ENCODE peak calls at places on chromosomes 3 and 15, in ten cellular contexts. S is occipital lobe, B is HT-29, Y is NCI-H774, A is hippocampal formation, Q is Right ventricle myocardium superior, C is cardiac muscle cell, K is AG09309, V is pons, H is testis. N is an unnamed sample.

GRCh38 chr15:63826513-63826912 is 7.2 kb downstream of the HERC1 start:
- DNase-seq in S (no peak), B (peak), Y (no peak), A (no peak), Q (no peak), C (peak), K (peak), V (no peak), H (no peak), N (no peak)

GRCh38 chr15:98955980-98956723 is 51.4 kb downstream of the PGPEP1L start:
- DNase-seq in S (peak), B (no peak), Y (no peak), A (peak), Q (no peak), C (no peak), K (no peak), V (peak), H (no peak), N (no peak)

GRCh38 chr15:51938286-51938685 is 33.3 kb downstream of the LEO1 start:
- DNase-seq in S (no peak), B (no peak), Y (no peak), A (no peak), Q (no peak), C (no peak), K (no peak), V (no peak), H (no peak), N (no peak)

GRCh38 chr3:85589145-85589544 is 630.4 kb downstream of the CADM2 start:
- DNase-seq in S (no peak), B (no peak), Y (no peak), A (no peak), Q (no peak), C (peak), K (no peak), V (no peak), H (no peak), N (no peak)

GRCh38 chr3:187782008-187782407 is 36.7 kb upstream of the BCL6 start:
- DNase-seq in S (no peak), B (no peak), Y (no peak), A (no peak), Q (no peak), C (no peak), K (no peak), V (no peak), H (no peak), N (no peak)

GRCh38 chr3:74489393-74489792 is 125.1 kb downstream of the CNTN3 start:
- DNase-seq in S (no peak), B (no peak), Y (no peak), A (no peak), Q (no peak), C (no peak), K (no peak), V (no peak), H (no peak), N (no peak)

GRCh38 chr3:11907667-11908660 is 61.3 kb upstream of the TAMM41 start:
- DNase-seq in S (no peak), B (no peak), Y (no peak), A (no peak), Q (no peak), C (no peak), K (no peak), V (no peak), H (no peak), N (no peak)

GRCh38 chr3:69231929-69232437 is 109.6 kb upstream of the LMOD3 start:
- DNase-seq in S (no peak), B (peak), Y (peak), A (no peak), Q (no peak), C (peak), K (no peak), V (peak), H (no peak), N (no peak)

GRCh38 chr15:61762682-61763081 is 297.6 kb downstream of the VPS13C start:
- DNase-seq in S (no peak), B (no peak), Y (no peak), A (no peak), Q (no peak), C (no peak), K (no peak), V (no peak), H (no peak), N (no peak)

GRCh38 chr3:173465112-173465511 is 67.6 kb downstream of the NLGN1 start:
- DNase-seq in S (no peak), B (no peak), Y (no peak), A (no peak), Q (no peak), C (peak), K (peak), V (no peak), H (no peak), N (no peak)

GRCh38 chr3:39132096-39133092 is 21.0 kb downstream of the CSRNP1 start:
- DNase-seq in S (no peak), B (no peak), Y (no peak), A (no peak), Q (no peak), C (no peak), K (no peak), V (no peak), H (no peak), N (no peak)

GRCh38 chr15:32682569-32682968 is 35.2 kb upstream of the GREM1 start:
- DNase-seq in S (no peak), B (no peak), Y (no peak), A (no peak), Q (no peak), C (peak), K (peak), V (no peak), H (no peak), N (no peak)

GRCh38 chr15:76169013-76169412 is 109.2 kb downstream of the TMEM266 start:
- DNase-seq in S (no peak), B (peak), Y (no peak), A (no peak), Q (no peak), C (peak), K (no peak), V (no peak), H (no peak), N (no peak)